ENCODE peak calls at places on chromosomes 5 and 9, in nine cellular contexts. B, K, N, D, E, R, J, C and X are unnamed samples.
A peak's percentile ranks its signal among the peaks of the same experiment; 100 is the strongest.

GRCh38 chr9:88533951-88534455 is 975 bp upstream of the NXNL2 start:
- DNase-seq in R (no peak), E (peak; percentile 7), C (no peak), N (no peak), J (no peak), D (no peak), B (no peak), K (peak; percentile 66), X (no peak)

GRCh38 chr5:14240366-14240765 is 97.2 kb downstream of the TRIO start:
- DNase-seq in E (no peak), R (no peak), D (peak; percentile 50), C (peak; percentile 56), K (no peak), J (no peak), B (peak; percentile 31), N (no peak), X (no peak)

GRCh38 chr5:140043508-140043872 is 391 bp upstream of the NRG2 start:
- DNase-seq in E (no peak), K (peak; percentile 59), C (peak; percentile 72), B (no peak), J (no peak), R (peak; percentile 30), D (no peak), N (no peak), X (no peak)

GRCh38 chr5:8906303-8906967 is 639.4 kb downstream of the SEMA5A start:
- DNase-seq in C (no peak), K (peak; percentile 32), J (no peak), N (no peak), D (peak; percentile 30), E (no peak), R (no peak), B (no peak), X (no peak)

GRCh38 chr5:15499528-15500325 is at the start of gene FBXL7:
- DNase-seq in B (peak; percentile 77), D (no peak), R (peak; percentile 5), N (peak; percentile 59), J (no peak), E (no peak), K (peak; percentile 87), C (peak; percentile 20), X (peak; percentile 57)

GRCh38 chr9:15211994-15212501 is 95.0 kb downstream of the TTC39B start:
- DNase-seq in J (no peak), D (no peak), K (no peak), C (peak; percentile 41), E (no peak), N (no peak), R (no peak), B (no peak), X (no peak)

GRCh38 chr5:90802695-90803317 is 244.2 kb downstream of the ADGRV1 start:
- DNase-seq in N (no peak), J (no peak), R (peak; percentile 4), K (peak; percentile 21), B (peak; percentile 18), E (no peak), C (peak; percentile 54), D (peak; percentile 1), X (peak; percentile 43)

GRCh38 chr9:121966706-121967105 is 126.4 kb downstream of the TTLL11 start:
- DNase-seq in N (no peak), R (no peak), D (no peak), J (no peak), E (no peak), B (no peak), C (no peak), K (no peak), X (no peak)